ENCODE peak calls at places on chromosomes 7 and 10, in nine cellular contexts. V, K, C, G, U, T, J, Z and F are unnamed samples.

GRCh38 chr7:102431617-102432298 is 1.6 kb upstream of the ORAI2 start:
- DNase-seq in V (no peak), K (no peak), C (peak; percentile 88), G (no peak), U (peak; percentile 69), T (no peak), J (no peak), Z (peak; percentile 76), F (peak; percentile 90)

GRCh38 chr7:22821702-22822485 is 755 bp downstream of the TOMM7 start:
- DNase-seq in V (no peak), K (peak; percentile 39), C (no peak), G (no peak), U (no peak), T (no peak), J (no peak), Z (peak; percentile 26), F (no peak)

GRCh38 chr7:52088008-52088787 is 771.6 kb upstream of the COBL start:
- DNase-seq in V (no peak), K (no peak), C (no peak), G (no peak), U (no peak), T (no peak), J (peak; percentile 11), Z (no peak), F (no peak)

GRCh38 chr7:96484091-96484490 is 162.2 kb upstream of the SLC25A13 start:
- DNase-seq in V (no peak), K (no peak), C (peak; percentile 44), G (no peak), U (no peak), T (no peak), J (no peak), Z (no peak), F (peak; percentile 8)

GRCh38 chr10:66833861-66834260 is 92.0 kb upstream of the LRRTM3 start:
- DNase-seq in V (no peak), K (peak; percentile 15), C (no peak), G (no peak), U (no peak), T (no peak), J (no peak), Z (no peak), F (no peak)

GRCh38 chr7:78176186-78176585 is 377.6 kb downstream of the PHTF2 start:
- DNase-seq in V (no peak), K (peak; percentile 87), C (no peak), G (no peak), U (no peak), T (no peak), J (no peak), Z (peak; percentile 93), F (no peak)

GRCh38 chr7:116052006-116052405 is 21.4 kb upstream of the TFEC start:
- DNase-seq in V (no peak), K (peak; percentile 11), C (no peak), G (no peak), U (no peak), T (no peak), J (no peak), Z (no peak), F (no peak)

GRCh38 chr10:92886334-92886961 is 38.1 kb downstream of the EXOC6 start:
- DNase-seq in V (no peak), K (peak; percentile 9), C (no peak), G (no peak), U (no peak), T (no peak), J (no peak), Z (no peak), F (no peak)

GRCh38 chr10:131935260-131935659 is 34.5 kb downstream of the PPP2R2D start:
- DNase-seq in V (no peak), K (no peak), C (no peak), G (no peak), U (no peak), T (no peak), J (no peak), Z (no peak), F (no peak)

GRCh38 chr10:62853710-62854109 is 37.5 kb upstream of the EGR2 start:
- DNase-seq in V (no peak), K (no peak), C (no peak), G (no peak), U (no peak), T (no peak), J (no peak), Z (no peak), F (no peak)

GRCh38 chr7:33129806-33130153 is 416 bp downstream of the BBS9 start:
- DNase-seq in V (no peak), K (no peak), C (no peak), G (no peak), U (no peak), T (no peak), J (no peak), Z (no peak), F (no peak)

GRCh38 chr10:121310151-121310711 is 288.0 kb downstream of the FGFR2 start:
- DNase-seq in V (no peak), K (no peak), C (peak; percentile 15), G (no peak), U (no peak), T (no peak), J (no peak), Z (no peak), F (no peak)

GRCh38 chr7:148620749-148621372 is 30.3 kb downstream of the C7orf33 start:
- DNase-seq in V (no peak), K (no peak), C (no peak), G (no peak), U (no peak), T (no peak), J (no peak), Z (no peak), F (no peak)

GRCh38 chr10:48444266-48444665 is 137.8 kb downstream of the MAPK8 start:
- DNase-seq in V (no peak), K (peak; percentile 35), C (no peak), G (no peak), U (no peak), T (no peak), J (no peak), Z (peak; percentile 90), F (peak; percentile 21)

GRCh38 chr7:1121886-1122831 is 34.2 kb downstream of the GPER1 start:
- DNase-seq in V (no peak), K (no peak), C (no peak), G (no peak), U (peak; percentile 31), T (peak; percentile 40), J (no peak), Z (peak; percentile 45), F (no peak)

GRCh38 chr7:1121476-1121875 is 33.6 kb downstream of the GPER1 start:
- DNase-seq in V (no peak), K (no peak), C (no peak), G (no peak), U (peak; percentile 22), T (no peak), J (no peak), Z (no peak), F (no peak)

GRCh38 chr7:1124164-1124563 is 35.8 kb downstream of the ZFAND2A start:
- DNase-seq in V (no peak), K (no peak), C (no peak), G (no peak), U (peak; percentile 40), T (no peak), J (no peak), Z (no peak), F (no peak)

GRCh38 chr7:1123721-1124120 is 35.8 kb downstream of the GPER1 start:
- DNase-seq in V (no peak), K (peak; percentile 95), C (no peak), G (no peak), U (peak; percentile 65), T (peak; percentile 89), J (peak; percentile 88), Z (peak; percentile 66), F (no peak)

GRCh38 chr7:1122832-1123501 is 35.1 kb downstream of the GPER1 start:
- DNase-seq in V (no peak), K (no peak), C (no peak), G (no peak), U (peak; percentile 50), T (peak; percentile 59), J (no peak), Z (no peak), F (no peak)
- H3K4me3 ChIP-seq in V (no peak overlapping the region), K (peak overlapping the region; percentile 9), C (no peak overlapping the region), G (no peak overlapping the region), U (no peak overlapping the region), T (no peak overlapping the region), J (peak overlapping the region; percentile 56), Z (no peak overlapping the region), F (no peak overlapping the region)

GRCh38 chr10:97127960-97128850 is 57.6 kb downstream of the SLIT1 start:
- DNase-seq in V (no peak), K (no peak), C (no peak), G (no peak), U (no peak), T (no peak), J (no peak), Z (peak; percentile 14), F (no peak)
- H3K4me3 ChIP-seq in V (no peak overlapping the region), K (no peak overlapping the region), C (no peak overlapping the region), G (no peak overlapping the region), U (no peak overlapping the region), T (no peak overlapping the region), J (no peak overlapping the region), Z (no peak overlapping the region), F (no peak overlapping the region)

DNA sequence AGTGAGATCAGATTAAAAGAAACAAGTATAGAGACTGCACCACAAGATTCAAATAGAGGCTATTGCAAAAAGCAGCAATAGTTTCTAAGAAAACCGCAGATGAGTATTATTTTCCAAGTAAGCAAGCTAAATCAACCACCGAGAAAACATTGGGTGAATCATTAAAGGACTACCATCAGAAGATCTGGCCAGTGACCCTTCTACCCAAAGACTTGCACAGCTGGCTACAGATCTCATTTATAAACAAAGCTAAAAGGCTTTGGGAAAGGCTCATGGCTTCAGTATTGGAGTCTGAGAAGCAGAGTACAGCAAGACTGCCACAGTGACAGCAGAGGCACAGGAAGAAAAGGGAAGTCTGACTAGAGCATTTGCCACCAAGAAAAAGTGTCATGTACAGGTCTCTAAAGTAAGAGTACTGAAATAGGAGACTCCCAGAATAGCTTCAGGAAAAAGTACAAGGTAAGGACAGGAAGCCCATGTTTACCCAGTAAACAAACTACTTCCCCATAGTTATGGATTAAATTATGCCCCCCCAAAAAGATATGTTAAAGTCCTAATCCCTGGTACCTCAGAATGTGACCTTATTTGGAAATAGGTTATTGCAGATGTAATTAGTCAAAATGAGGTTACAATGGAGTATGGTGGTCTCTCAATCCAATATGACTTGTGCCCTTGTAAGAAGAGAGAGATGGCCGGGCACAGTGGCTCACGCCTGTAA is 19.0 kb downstream of the STEAP1 start:
- DNase-seq in V (no peak), K (peak; percentile 22), C (peak; percentile 67), G (peak; percentile 19), U (no peak), T (no peak), J (no peak), Z (no peak), F (no peak)
- H3K4me3 ChIP-seq in V (no peak overlapping the region), K (no peak overlapping the region), C (no peak overlapping the region), G (no peak overlapping the region), U (no peak overlapping the region), T (no peak overlapping the region), J (no peak overlapping the region), Z (no peak overlapping the region), F (no peak overlapping the region)

DNA sequence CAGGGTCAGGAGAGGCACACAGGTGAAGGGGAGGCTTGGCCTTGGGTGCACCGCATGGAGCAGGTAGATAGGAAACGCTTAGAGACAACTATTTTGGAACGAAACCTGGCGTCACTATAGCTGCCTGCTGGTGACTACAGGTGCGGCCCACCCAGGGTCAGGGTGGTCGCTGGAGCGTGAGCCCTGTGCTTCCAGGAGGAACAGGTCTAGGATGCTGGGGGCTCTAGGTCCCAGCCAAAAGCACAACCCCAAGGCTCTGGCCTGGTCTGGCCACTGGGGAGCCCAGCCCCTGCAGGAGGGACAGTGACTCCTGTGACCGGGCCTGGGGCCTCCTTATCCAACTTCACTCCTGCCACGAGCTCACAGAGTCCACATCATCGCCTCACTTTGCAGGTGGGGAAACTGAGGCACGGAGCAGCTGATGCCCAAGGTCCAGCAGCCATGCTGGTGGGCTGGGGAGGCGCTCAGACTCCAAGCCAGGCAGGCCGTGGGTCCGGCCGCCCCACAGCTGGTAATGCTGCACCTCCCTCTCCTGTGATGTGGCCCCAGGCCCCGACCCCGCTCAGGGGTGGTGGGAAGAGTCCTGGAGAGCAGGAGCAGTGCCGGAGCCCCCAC is 9.0 kb downstream of the LFNG start:
- DNase-seq in V (no peak), K (no peak), C (no peak), G (no peak), U (peak; percentile 67), T (peak; percentile 27), J (peak; percentile 14), Z (no peak), F (no peak)
- H3K4me3 ChIP-seq in V (no peak overlapping the region), K (no peak overlapping the region), C (no peak overlapping the region), G (no peak overlapping the region), U (no peak overlapping the region), T (no peak overlapping the region), J (no peak overlapping the region), Z (no peak overlapping the region), F (no peak overlapping the region)